ENCODE peak calls at places on chromosomes 7 and 10, in ten cellular contexts. J, K, N, S, W, D, Z, Q, Y and F are unnamed samples. For H3K4me1, the result is how much of the 10 kb centered on the place peaks cover.

GRCh38 chr7:81761821-81762220 is 8.0 kb downstream of the HGF start:
- DNase-seq in J (peak), K (no peak), N (peak), S (no peak), W (no peak), D (no peak), Z (no peak), Q (no peak), Y (peak), F (no peak)

GRCh38 chr7:134901389-134902020 is 84.8 kb upstream of the AGBL3 start:
- DNase-seq in J (no peak), K (peak), N (no peak), S (no peak), W (no peak), D (no peak), Z (no peak), Q (no peak), Y (no peak), F (no peak)

GRCh38 chr7:129122751-129123516 is 21.6 kb upstream of the TSPAN33 start:
- DNase-seq in J (no peak), K (no peak), N (no peak), S (no peak), W (no peak), D (no peak), Z (no peak), Q (peak), Y (no peak), F (no peak)

GRCh38 chr10:32017044-32017443 is 39.2 kb downstream of the KIF5B start:
- DNase-seq in J (no peak), K (no peak), N (no peak), S (no peak), W (no peak), D (no peak), Z (no peak), Q (no peak), Y (no peak), F (no peak)

GRCh38 chr10:122139627-122140151 is 131.4 kb upstream of the BTBD16 start:
- DNase-seq in J (peak), K (no peak), N (no peak), S (peak), W (peak), D (no peak), Z (no peak), Q (no peak), Y (no peak), F (no peak)

GRCh38 chr10:33193867-33194521 is 140.5 kb downstream of the NRP1 start:
- DNase-seq in J (no peak), K (no peak), N (no peak), S (no peak), W (no peak), D (no peak), Z (no peak), Q (peak), Y (no peak), F (no peak)

GRCh38 chr10:86344714-86345161 is 21.9 kb downstream of the GRID1 start:
- DNase-seq in J (no peak), K (no peak), N (no peak), S (no peak), W (no peak), D (no peak), Z (no peak), Q (no peak), Y (no peak), F (no peak)

GRCh38 chr10:133204226-133205015 is 25.6 kb upstream of the UTF1 start:
- DNase-seq in J (no peak), K (no peak), N (no peak), S (peak), W (no peak), D (no peak), Z (no peak), Q (no peak), Y (no peak), F (no peak)

GRCh38 chr7:25382869-25383268 is 154.6 kb upstream of the NPVF start:
- DNase-seq in J (no peak), K (no peak), N (no peak), S (no peak), W (no peak), D (no peak), Z (peak), Q (no peak), Y (no peak), F (no peak)

GRCh38 chr10:112961609-112962008 is 11.6 kb downstream of the TCF7L2 start:
- DNase-seq in J (no peak), K (no peak), N (no peak), S (no peak), W (no peak), D (no peak), Z (no peak), Q (no peak), Y (no peak), F (no peak)

GRCh38 chr10:128297709-128298457 is 171.7 kb upstream of the MKI67 start:
- DNase-seq in J (no peak), K (no peak), N (no peak), S (no peak), W (no peak), D (no peak), Z (no peak), Q (no peak), Y (no peak), F (no peak)

GRCh38 chr10:128296608-128297007 is 170.4 kb upstream of the MKI67 start:
- DNase-seq in J (no peak), K (no peak), N (no peak), S (peak), W (peak), D (no peak), Z (no peak), Q (no peak), Y (no peak), F (no peak)

GRCh38 chr10:128295003-128295402 is 168.8 kb upstream of the MKI67 start:
- DNase-seq in J (no peak), K (no peak), N (peak), S (no peak), W (no peak), D (no peak), Z (no peak), Q (no peak), Y (no peak), F (no peak)
- H3K4me1 ChIP-seq in J (under half), K (under half), N (under half), S (under half), W (under half), D (under half), Z (under half), Q (under half), Y (under half), F (under half)

DNA sequence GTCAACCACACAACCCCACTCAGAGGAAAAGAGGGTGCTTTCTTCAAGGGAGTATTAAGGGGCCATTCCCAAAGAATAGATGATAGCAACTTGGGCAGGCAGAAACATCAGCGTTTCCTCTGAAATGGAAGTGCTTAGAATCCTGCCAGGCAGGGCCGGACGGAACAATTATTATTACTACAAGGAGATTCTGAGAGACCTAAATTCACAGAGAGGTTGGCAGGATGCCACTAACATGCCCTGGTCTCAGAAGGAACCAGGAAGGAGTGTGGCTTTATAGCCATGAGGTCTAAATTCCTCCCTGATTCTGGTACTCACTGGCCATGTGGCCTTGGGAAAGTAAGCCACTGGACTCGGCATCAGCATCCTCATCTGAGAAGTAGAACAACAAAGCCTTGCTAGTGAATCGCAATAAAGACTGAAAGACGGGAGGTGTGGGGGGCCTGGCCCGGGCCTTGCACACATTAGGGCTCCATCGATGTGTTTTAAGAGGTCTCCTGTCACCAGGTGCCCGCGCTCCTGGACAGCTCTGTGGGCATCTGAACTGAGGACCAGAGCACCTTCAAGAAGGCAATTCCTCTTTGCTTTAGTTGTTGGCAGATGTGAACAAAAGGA is 131.5 kb downstream of the OAT start:
- DNase-seq in J (no peak), K (no peak), N (no peak), S (no peak), W (peak), D (no peak), Z (peak), Q (no peak), Y (no peak), F (no peak)
- H3K4me1 ChIP-seq in J (under half), K (under half), N (under half), S (under half), W (under half), D (under half), Z (under half), Q (under half), Y (under half), F (under half)

DNA sequence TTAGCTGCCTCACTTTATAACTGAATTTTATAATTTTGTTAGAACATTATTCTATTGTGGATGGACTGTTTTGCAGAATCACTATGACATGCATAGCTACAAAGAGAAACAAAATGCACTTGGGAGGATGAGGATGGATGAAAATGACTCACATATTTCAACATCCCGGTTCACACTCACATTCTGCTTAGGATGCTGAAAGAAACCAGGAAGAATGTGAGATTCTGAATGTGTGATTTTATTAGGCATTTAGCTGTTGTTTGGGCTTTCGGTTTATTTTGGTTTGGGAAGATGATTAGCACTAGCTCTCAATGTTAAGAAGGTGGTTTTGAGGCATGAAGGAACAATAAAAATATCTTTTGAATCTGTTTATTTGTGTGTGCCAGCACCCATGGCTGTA is 235.5 kb downstream of the SEMA3E start:
- DNase-seq in J (peak), K (no peak), N (no peak), S (no peak), W (no peak), D (no peak), Z (no peak), Q (peak), Y (no peak), F (no peak)
- H3K4me1 ChIP-seq in J (under half), K (under half), N (half or more), S (under half), W (under half), D (under half), Z (under half), Q (under half), Y (under half), F (under half)

DNA sequence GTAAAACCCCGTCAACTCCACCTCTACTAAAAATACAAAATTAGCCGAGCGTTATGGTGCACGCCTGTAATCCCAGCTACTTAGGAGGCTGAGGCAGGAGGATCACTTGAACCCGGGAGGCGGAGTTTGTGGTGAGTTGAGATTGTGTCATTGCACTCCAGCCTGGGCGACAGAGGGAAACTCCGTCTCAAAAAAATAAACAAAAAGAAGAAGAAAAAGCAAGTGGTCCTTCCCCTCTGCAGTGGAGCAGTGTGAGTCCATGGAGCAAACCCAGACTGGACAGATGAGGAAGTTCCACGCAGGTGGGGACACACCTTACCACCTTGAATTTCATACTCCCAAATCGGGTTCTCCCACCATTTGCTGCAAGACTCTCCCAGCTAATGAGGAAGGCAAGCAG is 13.0 kb upstream of the SERPINE1 start:
- DNase-seq in J (no peak), K (no peak), N (no peak), S (no peak), W (no peak), D (no peak), Z (no peak), Q (no peak), Y (no peak), F (no peak)
- H3K4me1 ChIP-seq in J (under half), K (under half), N (under half), S (under half), W (under half), D (under half), Z (under half), Q (under half), Y (under half), F (under half)

DNA sequence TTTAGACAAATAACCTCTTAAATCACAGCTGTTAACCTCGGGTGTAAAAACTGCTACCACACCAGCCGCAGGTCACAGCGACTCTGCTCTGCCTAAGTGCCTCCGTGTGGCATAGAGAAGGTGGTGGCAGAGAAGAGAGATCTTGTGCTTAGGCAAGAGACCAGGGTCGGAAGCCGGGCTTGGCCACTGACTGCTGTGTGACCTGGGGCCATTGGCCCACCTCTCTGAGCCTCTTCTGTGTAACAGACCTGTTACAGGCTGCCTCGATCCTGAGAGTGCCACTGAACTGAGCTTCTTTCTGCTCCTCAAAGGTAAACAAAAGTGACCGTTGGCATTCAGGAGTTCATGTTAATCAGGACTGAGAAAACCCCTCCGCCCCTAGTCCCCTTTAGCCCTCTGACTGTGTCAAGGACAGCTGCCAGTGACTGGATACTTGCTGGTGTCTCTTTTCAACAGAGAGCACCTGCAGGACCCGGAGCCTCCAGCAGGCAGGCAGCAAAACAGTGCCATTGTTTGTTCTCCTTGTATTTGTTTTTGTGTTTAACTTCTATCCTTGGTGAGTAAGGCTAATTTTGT is 36.5 kb downstream of the ZMIZ1 start:
- DNase-seq in J (no peak), K (no peak), N (peak), S (no peak), W (no peak), D (no peak), Z (no peak), Q (no peak), Y (peak), F (no peak)
- H3K4me1 ChIP-seq in J (under half), K (under half), N (under half), S (half or more), W (half or more), D (under half), Z (half or more), Q (half or more), Y (under half), F (half or more)

GRCh38 chr10:80471009-80471408 is 16.9 kb downstream of the TSPAN14 start:
- DNase-seq in J (no peak), K (no peak), N (no peak), S (no peak), W (no peak), D (no peak), Z (no peak), Q (no peak), Y (no peak), F (no peak)

GRCh38 chr10:80473096-80473657 is 19.1 kb downstream of the TSPAN14 start:
- DNase-seq in J (no peak), K (no peak), N (no peak), S (no peak), W (no peak), D (no peak), Z (no peak), Q (no peak), Y (no peak), F (no peak)

GRCh38 chr10:80472234-80473095 is 18.4 kb downstream of the TSPAN14 start:
- DNase-seq in J (no peak), K (no peak), N (no peak), S (no peak), W (no peak), D (peak), Z (no peak), Q (peak), Y (no peak), F (no peak)

GRCh38 chr10:80470266-80470665 is 16.2 kb downstream of the TSPAN14 start:
- DNase-seq in J (no peak), K (no peak), N (no peak), S (no peak), W (no peak), D (no peak), Z (no peak), Q (no peak), Y (no peak), F (no peak)

DNA sequence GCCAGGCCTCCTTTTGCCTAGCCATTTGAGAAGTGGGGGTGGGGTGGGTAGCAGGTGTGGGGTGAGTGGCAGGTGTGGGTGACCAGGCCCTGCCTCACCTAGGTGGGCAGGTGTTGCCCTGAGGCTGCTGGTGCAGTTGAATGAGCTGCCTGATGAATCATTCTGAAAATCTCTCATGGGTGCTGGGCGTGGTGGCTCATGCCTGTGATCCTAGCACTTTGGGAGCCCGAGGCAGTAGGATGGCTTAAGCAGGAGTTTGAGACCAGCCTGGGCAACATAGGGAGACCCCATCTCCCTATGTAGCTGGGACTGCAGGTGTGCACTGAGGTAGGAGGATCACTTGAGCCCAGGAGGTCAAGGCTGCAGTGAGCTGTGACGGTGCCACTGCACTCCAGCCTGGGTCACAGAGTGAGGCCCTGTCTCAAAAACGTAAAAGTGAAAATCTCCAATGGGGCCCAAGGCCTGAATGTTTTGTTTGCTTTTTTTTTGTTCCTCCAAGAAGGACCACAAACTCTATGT is 17.7 kb downstream of the TSPAN14 start:
- DNase-seq in J (no peak), K (no peak), N (no peak), S (no peak), W (no peak), D (peak), Z (no peak), Q (no peak), Y (no peak), F (no peak)
- H3K4me1 ChIP-seq in J (under half), K (under half), N (under half), S (half or more), W (half or more), D (half or more), Z (under half), Q (under half), Y (under half), F (under half)

GRCh38 chr10:28327494-28327886 is 24.6 kb upstream of the MPP7 start:
- DNase-seq in J (no peak), K (no peak), N (no peak), S (no peak), W (no peak), D (no peak), Z (no peak), Q (peak), Y (no peak), F (no peak)

GRCh38 chr10:28326516-28327493 is 23.9 kb upstream of the MPP7 start:
- DNase-seq in J (peak), K (no peak), N (peak), S (peak), W (peak), D (no peak), Z (peak), Q (peak), Y (no peak), F (no peak)

GRCh38 chr10:28328346-28328745 is 25.5 kb upstream of the MPP7 start:
- DNase-seq in J (no peak), K (no peak), N (no peak), S (no peak), W (no peak), D (no peak), Z (no peak), Q (peak), Y (no peak), F (no peak)

GRCh38 chr10:28332699-28333098 is 29.8 kb upstream of the MPP7 start:
- DNase-seq in J (no peak), K (no peak), N (no peak), S (no peak), W (no peak), D (no peak), Z (no peak), Q (no peak), Y (no peak), F (no peak)

GRCh38 chr10:28331821-28332220 is 29.0 kb upstream of the MPP7 start:
- DNase-seq in J (no peak), K (no peak), N (no peak), S (no peak), W (no peak), D (no peak), Z (no peak), Q (peak), Y (no peak), F (no peak)
- H3K4me1 ChIP-seq in J (under half), K (under half), N (under half), S (under half), W (under half), D (under half), Z (under half), Q (under half), Y (under half), F (under half)

GRCh38 chr10:59325116-59325515 is 37.2 kb downstream of the FAM13C start:
- DNase-seq in J (no peak), K (no peak), N (no peak), S (no peak), W (no peak), D (no peak), Z (no peak), Q (no peak), Y (no peak), F (no peak)

GRCh38 chr10:59324597-59324996 is 37.8 kb downstream of the FAM13C start:
- DNase-seq in J (no peak), K (no peak), N (no peak), S (no peak), W (no peak), D (no peak), Z (no peak), Q (no peak), Y (no peak), F (no peak)

GRCh38 chr10:59322131-59322530 is 40.2 kb downstream of the FAM13C start:
- DNase-seq in J (no peak), K (peak), N (no peak), S (no peak), W (no peak), D (no peak), Z (no peak), Q (no peak), Y (no peak), F (no peak)

GRCh38 chr10:59323831-59324401 is 38.4 kb downstream of the FAM13C start:
- DNase-seq in J (no peak), K (no peak), N (no peak), S (no peak), W (no peak), D (no peak), Z (no peak), Q (no peak), Y (no peak), F (no peak)

GRCh38 chr10:59323036-59323459 is 39.3 kb downstream of the FAM13C start:
- DNase-seq in J (no peak), K (no peak), N (no peak), S (no peak), W (no peak), D (no peak), Z (no peak), Q (no peak), Y (no peak), F (no peak)
- H3K4me1 ChIP-seq in J (under half), K (under half), N (under half), S (under half), W (under half), D (under half), Z (under half), Q (under half), Y (under half), F (under half)

GRCh38 chr7:22185559-22185958 is 171.4 kb downstream of the RAPGEF5 start:
- DNase-seq in J (no peak), K (no peak), N (no peak), S (no peak), W (no peak), D (no peak), Z (no peak), Q (no peak), Y (no peak), F (no peak)
- H3K4me1 ChIP-seq in J (under half), K (under half), N (under half), S (under half), W (under half), D (under half), Z (under half), Q (under half), Y (under half), F (under half)